ENCODE peak calls at places on chromosomes 12 and 14, in seven cellular contexts. O is HFFc6, G is lower leg skin, J is kidney, B is astrocyte of the spinal cord, U is neural crest cell, K is H9. Q is an unnamed sample.

GRCh38 chr12:105740970-105741725 is 397.6 kb downstream of the NUAK1 start:
- DNase-seq in B (peak), K (no peak), G (no peak), U (no peak), O (peak), J (no peak), Q (peak)

GRCh38 chr14:74299061-74299545 is 3.6 kb downstream of the ABCD4 start:
- DNase-seq in O (no peak), J (peak), U (no peak), B (peak), G (no peak), K (no peak), Q (no peak)

GRCh38 chr14:70029296-70030132 is 150.3 kb downstream of the SMOC1 start:
- DNase-seq in G (peak), U (no peak), J (no peak), B (no peak), K (no peak), O (no peak), Q (no peak)

GRCh38 chr14:54498579-54498978 is 9.8 kb upstream of the GMFB start:
- DNase-seq in O (no peak), J (no peak), G (no peak), K (no peak), U (no peak), B (no peak), Q (no peak)

GRCh38 chr12:89862511-89863331 is 154.1 kb upstream of the ATP2B1 start:
- DNase-seq in K (no peak), B (no peak), U (no peak), O (no peak), G (no peak), J (no peak), Q (no peak)

GRCh38 chr12:109523071-109523470 is 45.6 kb downstream of the UBE3B start:
- DNase-seq in O (no peak), K (no peak), J (no peak), B (no peak), U (no peak), G (no peak), Q (no peak)

GRCh38 chr12:78888583-78888982 is 24.0 kb downstream of the SYT1 start:
- DNase-seq in O (no peak), G (no peak), J (no peak), U (no peak), K (no peak), B (peak), Q (no peak)

GRCh38 chr12:4032906-4033628 is 159.9 kb upstream of the PARP11 start:
- DNase-seq in U (no peak), G (no peak), K (no peak), O (peak), J (no peak), B (no peak), Q (no peak)

GRCh38 chr12:47986266-47986610 is 18.0 kb downstream of the COL2A1 start:
- DNase-seq in O (no peak), U (no peak), B (no peak), J (peak), G (no peak), K (no peak), Q (peak)

GRCh38 chr14:35553808-35554207 is 19.8 kb downstream of the INSM2 start:
- DNase-seq in U (no peak), B (peak), O (peak), G (no peak), J (no peak), K (no peak), Q (no peak)

GRCh38 chr12:42794811-42795210 is 205.3 kb upstream of the PRICKLE1 start:
- DNase-seq in G (no peak), K (no peak), J (no peak), U (no peak), O (peak), B (peak), Q (no peak)

GRCh38 chr12:3304436-3305135 is 186.4 kb upstream of the PRMT8 start:
- DNase-seq in G (no peak), K (no peak), B (peak), U (no peak), O (peak), J (peak), Q (no peak)

GRCh38 chr12:122161682-122162081 is 12.3 kb downstream of the IL31 start:
- DNase-seq in O (no peak), K (no peak), J (no peak), G (no peak), U (no peak), B (no peak), Q (no peak)

GRCh38 chr12:57280234-57281062 is 29.5 kb upstream of the STAC3 start:
- DNase-seq in J (peak), U (no peak), K (peak), O (peak), G (no peak), B (peak), Q (peak)

GRCh38 chr14:34711169-34711568 is 3.2 kb downstream of the CFL2 start:
- DNase-seq in U (no peak), K (no peak), B (peak), O (peak), G (no peak), J (no peak), Q (no peak)

GRCh38 chr12:50271724-50272247 is 11.5 kb downstream of the LIMA1 start:
- DNase-seq in O (no peak), J (no peak), K (no peak), U (no peak), B (peak), G (no peak), Q (no peak)

GRCh38 chr12:105228494-105228893 is 7.5 kb downstream of the APPL2 start:
- DNase-seq in B (peak), J (no peak), O (peak), K (no peak), U (no peak), G (no peak), Q (no peak)

GRCh38 chr12:63844391-63845341 is at the start of gene SRGAP1:
- DNase-seq in O (peak), J (peak), U (peak), K (peak), B (peak), G (peak), Q (peak)

GRCh38 chr12:5377997-5378596 is 53.8 kb upstream of the NTF3 start:
- DNase-seq in O (no peak), U (no peak), G (no peak), J (no peak), B (no peak), K (no peak), Q (peak)

GRCh38 chr12:127957001-127957660 is 309.8 kb upstream of the TMEM132C start:
- DNase-seq in O (no peak), B (peak), U (no peak), G (no peak), J (no peak), K (no peak), Q (no peak)

GRCh38 chr14:61174395-61175386 is 106.4 kb downstream of the TMEM30B start:
- DNase-seq in J (no peak), B (peak), K (no peak), G (no peak), O (peak), U (no peak), Q (no peak)

GRCh38 chr14:93219103-93219726 is 12.2 kb downstream of the UBR7 start:
- DNase-seq in B (peak), J (no peak), U (no peak), G (no peak), K (no peak), O (peak), Q (no peak)

GRCh38 chr12:47236109-47236714 is 156.5 kb upstream of the AMIGO2 start:
- DNase-seq in K (no peak), B (peak), G (no peak), J (no peak), O (peak), U (no peak), Q (no peak)

GRCh38 chr14:70907172-70907995 is at the start of gene PCNX1:
- DNase-seq in J (peak), U (peak), G (peak), O (peak), B (peak), K (peak), Q (peak)

GRCh38 chr12:93762059-93762719 is 85.0 kb downstream of the CRADD start:
- DNase-seq in B (no peak), U (no peak), G (no peak), K (no peak), J (no peak), O (no peak), Q (no peak)

GRCh38 chr14:93054876-93055275 is 60.8 kb downstream of the ITPK1 start:
- DNase-seq in J (no peak), O (no peak), G (no peak), U (no peak), B (no peak), K (no peak), Q (peak)

GRCh38 chr14:69553221-69553620 is 21.4 kb downstream of the CCDC177 start:
- DNase-seq in G (no peak), B (no peak), K (no peak), O (peak), U (no peak), J (no peak), Q (no peak)

GRCh38 chr12:9707356-9707755 is 25.5 kb downstream of the CLECL1 start:
- DNase-seq in U (no peak), G (no peak), K (no peak), B (no peak), O (no peak), J (no peak), Q (peak)

GRCh38 chr14:43795600-43796228 is 711.4 kb downstream of the FSCB start:
- DNase-seq in O (no peak), K (no peak), G (no peak), J (no peak), B (peak), U (no peak), Q (no peak)

GRCh38 chr14:68791078-68791983 is 1.5 kb downstream of the ZFP36L1 start:
- DNase-seq in U (no peak), B (peak), K (no peak), G (peak), J (no peak), O (no peak), Q (peak)

GRCh38 chr14:31270196-31270772 is 62.7 kb upstream of the HECTD1 start:
- DNase-seq in U (no peak), K (peak), G (no peak), O (no peak), J (no peak), B (no peak), Q (no peak)

GRCh38 chr12:100159391-100160104 is 16.9 kb upstream of the BLTP3B start:
- DNase-seq in B (no peak), J (no peak), O (no peak), K (no peak), U (no peak), G (no peak), Q (no peak)

GRCh38 chr12:1830981-1831930 is 10.9 kb downstream of the LRTM2 start:
- DNase-seq in B (peak), K (peak), J (peak), G (no peak), O (peak), U (peak), Q (peak)

GRCh38 chr12:3351731-3352130 is 139.3 kb upstream of the PRMT8 start:
- DNase-seq in J (no peak), K (no peak), G (no peak), O (no peak), U (no peak), B (no peak), Q (no peak)

GRCh38 chr14:81062816-81063215 is 107.4 kb downstream of the TSHR start:
- DNase-seq in O (no peak), J (no peak), B (no peak), K (peak), U (no peak), G (no peak), Q (no peak)
- TF ChIP-seq CTCF in O (no peak), J (no peak), B (no peak), K (peak), U (peak), G (no peak), Q (no peak)

DNA sequence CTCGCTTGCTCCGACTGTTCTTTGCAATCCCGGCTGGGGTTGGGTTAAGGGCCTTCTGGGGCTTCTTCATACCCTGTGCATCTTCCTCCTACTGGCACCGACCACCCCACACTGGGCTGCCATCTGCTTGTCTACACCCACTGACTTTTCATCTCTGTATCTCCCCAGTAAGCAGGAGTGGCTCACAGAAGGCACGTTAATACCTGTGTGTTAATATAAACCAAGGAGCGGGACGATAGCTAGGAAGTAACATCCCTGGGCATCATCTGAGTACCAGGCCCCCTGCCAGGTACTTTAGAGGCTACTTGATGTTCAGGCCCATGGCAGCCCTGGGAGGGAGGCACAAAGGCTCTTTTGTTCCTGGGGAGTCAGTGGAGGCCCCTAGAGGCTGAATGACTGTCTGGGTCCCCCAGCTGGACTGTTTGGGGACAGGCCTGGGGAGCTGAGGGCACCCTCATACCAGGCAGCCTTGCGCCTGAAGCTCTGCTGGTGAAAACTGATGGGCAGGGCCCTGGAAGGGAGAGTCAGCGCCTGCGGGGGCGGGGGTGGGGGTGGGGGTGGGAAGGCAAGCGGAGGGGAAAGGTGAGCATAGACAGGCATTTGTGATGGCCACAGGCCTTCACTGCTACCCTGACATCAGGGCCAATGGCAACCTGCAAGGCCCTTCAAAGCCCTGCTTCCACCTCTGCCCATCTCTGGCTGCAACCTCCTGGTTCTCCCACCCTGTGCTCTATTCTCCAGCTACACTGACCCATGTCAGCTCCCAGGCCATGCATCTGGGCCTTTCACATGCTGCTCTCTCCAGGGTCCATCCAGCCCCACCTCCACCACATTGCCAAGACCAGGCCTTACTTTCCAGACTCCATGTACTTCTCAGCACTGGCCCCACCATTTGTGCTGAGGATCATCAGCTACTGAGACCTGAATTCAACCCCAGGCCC is 34.2 kb upstream of the DEGS2 start:
- DNase-seq in G (no peak), K (no peak), J (no peak), U (peak), O (no peak), B (no peak), Q (no peak)
- TF ChIP-seq CTCF in G (no peak), K (no peak), J (no peak), U (no peak), O (no peak), B (no peak), Q (no peak)

DNA sequence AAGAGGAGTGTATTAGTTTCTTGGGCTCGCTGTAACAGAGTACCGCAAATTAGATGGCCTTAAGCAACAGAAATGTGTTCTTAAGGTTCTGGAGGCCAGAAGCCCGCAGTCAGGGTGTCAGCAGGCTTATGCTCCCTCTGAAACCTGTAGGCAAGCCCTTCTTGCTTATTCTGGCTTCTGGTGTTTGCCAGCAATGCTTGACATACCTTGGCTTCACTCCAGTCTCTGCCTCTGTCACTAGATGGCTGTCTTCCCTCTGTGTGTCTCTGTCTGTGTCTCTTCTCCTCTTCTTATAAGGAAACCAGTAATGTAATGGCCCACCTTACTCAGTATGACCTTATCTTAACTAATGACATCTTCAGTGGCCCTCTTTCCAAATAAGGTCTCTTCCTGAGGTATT is 85.1 kb downstream of the DERA start:
- DNase-seq in O (peak), J (no peak), U (no peak), G (no peak), K (peak), B (peak), Q (no peak)
- TF ChIP-seq CTCF in O (peak), J (peak), U (no peak), G (no peak), K (peak), B (peak), Q (no peak)

GRCh38 chr12:19893514-19893913 is 454.2 kb downstream of the AEBP2 start:
- DNase-seq in U (no peak), B (peak), G (no peak), J (no peak), K (no peak), O (no peak), Q (no peak)
- TF ChIP-seq CTCF in U (no peak), B (peak), G (no peak), J (peak), K (peak), O (peak), Q (no peak)

GRCh38 chr14:77707355-77707723 is 484 bp downstream of the ALKBH1 start:
- DNase-seq in U (no peak), K (no peak), O (peak), J (no peak), B (peak), G (no peak), Q (peak)
- TF ChIP-seq CTCF in U (peak), K (no peak), O (peak), J (no peak), B (peak), G (no peak), Q (no peak)

DNA sequence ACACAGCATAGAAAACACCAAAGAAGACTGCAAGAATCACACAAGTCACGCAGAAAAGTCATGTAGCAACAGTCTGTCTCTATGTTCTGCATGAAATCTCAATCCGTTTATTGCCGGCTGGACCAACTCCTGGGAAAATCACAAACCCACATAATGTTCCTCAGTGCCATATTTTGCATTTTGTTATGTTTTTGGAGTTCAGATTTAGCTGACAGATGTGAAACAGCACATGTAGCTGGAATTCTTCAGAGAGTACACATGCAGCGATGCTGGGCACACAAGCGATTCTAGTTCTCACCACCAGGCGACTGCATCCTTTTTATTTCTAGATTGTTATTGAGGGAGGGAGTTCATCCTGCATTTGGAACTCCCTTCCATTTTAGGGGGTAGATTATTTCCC is 193.2 kb downstream of the APAF1 start:
- DNase-seq in K (no peak), B (peak), G (no peak), O (no peak), U (no peak), J (no peak), Q (no peak)
- TF ChIP-seq CTCF in K (peak), B (peak), G (no peak), O (peak), U (peak), J (no peak), Q (no peak)

DNA sequence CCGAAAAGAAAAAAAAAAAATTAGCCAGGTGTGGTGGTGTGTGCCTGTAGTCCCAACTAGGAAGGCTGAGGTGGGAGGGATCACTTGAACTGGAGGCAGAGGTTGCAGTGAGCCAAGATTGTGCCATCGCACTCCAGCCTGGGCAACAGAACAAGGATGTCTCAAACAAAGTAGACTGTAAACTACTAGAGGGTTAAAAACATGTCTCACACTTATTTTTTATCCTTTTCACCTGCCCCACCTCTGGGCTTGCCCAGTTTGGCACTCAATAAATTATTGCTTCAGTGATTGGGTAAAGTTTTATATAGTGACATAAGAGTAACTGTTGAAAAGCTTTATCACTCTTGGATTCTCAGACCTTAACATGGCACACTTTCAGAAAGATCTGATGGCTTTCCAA is 56.2 kb upstream of the NPFF start:
- DNase-seq in B (no peak), J (no peak), U (no peak), K (no peak), G (no peak), O (no peak), Q (no peak)
- TF ChIP-seq CTCF in B (no peak), J (no peak), U (no peak), K (no peak), G (no peak), O (no peak), Q (no peak)

DNA sequence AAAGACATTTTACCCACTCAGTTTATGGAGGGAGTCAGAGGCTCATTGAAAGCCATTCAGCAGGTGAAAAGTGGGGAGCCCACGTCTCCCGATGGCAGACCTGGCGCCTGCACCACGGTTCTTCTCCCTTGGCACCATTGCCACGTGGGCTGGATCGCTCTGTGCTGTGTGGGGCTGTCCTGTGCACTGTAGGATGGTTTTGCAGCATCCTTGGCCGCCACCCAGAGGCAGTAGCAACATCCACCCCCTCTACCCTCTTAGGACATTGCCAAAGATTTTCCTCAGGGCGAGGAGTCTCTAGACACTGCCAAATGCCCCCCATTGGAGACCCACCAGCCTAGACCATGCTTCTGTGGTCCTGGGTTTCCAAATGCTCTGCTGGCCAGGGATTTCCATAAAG is 60.2 kb downstream of the SYNE3 start:
- DNase-seq in J (peak), B (no peak), G (no peak), U (no peak), K (no peak), O (no peak), Q (peak)
- TF ChIP-seq CTCF in J (no peak), B (no peak), G (no peak), U (no peak), K (no peak), O (no peak), Q (no peak)

GRCh38 chr12:27119797-27120196 is 37.4 kb upstream of the C12orf71 start:
- DNase-seq in O (no peak), U (no peak), B (no peak), K (peak), G (no peak), J (peak), Q (no peak)

DNA sequence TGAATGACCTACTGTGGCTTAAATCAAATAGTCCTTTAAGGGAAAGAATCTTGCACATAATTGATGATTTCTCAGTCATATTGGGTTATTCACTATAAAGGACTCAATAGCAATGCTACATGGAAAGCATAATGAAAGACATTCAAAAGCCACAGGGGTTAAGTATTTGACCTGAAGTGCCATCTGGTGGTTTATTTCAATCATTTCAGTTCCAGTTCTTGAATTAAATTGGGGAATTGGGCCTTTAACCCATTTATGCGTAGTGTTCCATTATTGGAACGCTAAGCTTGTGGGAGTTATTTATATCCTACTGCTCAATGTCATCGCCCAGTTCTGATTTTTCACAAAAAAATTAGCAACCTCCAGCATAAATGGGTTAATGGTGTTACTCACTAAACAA is 41.3 kb upstream of the C12orf71 start:
- DNase-seq in K (no peak), U (no peak), J (no peak), G (no peak), B (no peak), O (no peak), Q (no peak)
- TF ChIP-seq CTCF in K (peak), U (peak), J (peak), G (no peak), B (no peak), O (peak), Q (no peak)